ENCODE peak calls at places on chromosomes 1 and 21, in five cellular contexts. V is fibroblast of lung, T is MV-4-11, W is NAMALWA, P is type B pancreatic cell. I is an unnamed sample.

GRCh38 chr1:24643362-24644346 is 552 bp downstream of the SRRM1 start:
- DNase-seq in V (peak), T (peak), W (peak), P (peak), I (peak)

GRCh38 chr21:43375827-43376795 is 50.8 kb downstream of the SIK1 start:
- DNase-seq in V (no peak), T (no peak), W (no peak), P (no peak), I (peak)

GRCh38 chr1:181255270-181255929 is 166.9 kb downstream of the IER5 start:
- DNase-seq in V (peak), T (no peak), W (no peak), P (no peak), I (no peak)

GRCh38 chr1:56268519-56268918 is 310.8 kb downstream of the PLPP3 start:
- DNase-seq in V (no peak), T (no peak), W (no peak), P (no peak), I (no peak)

GRCh38 chr1:58754683-58755467 is 29.0 kb downstream of the JUN start:
- DNase-seq in V (no peak), T (no peak), W (no peak), P (no peak), I (no peak)

GRCh38 chr1:109258481-109259466 is 9.4 kb downstream of the CELSR2 start:
- DNase-seq in V (no peak), T (no peak), W (no peak), P (no peak), I (no peak)

GRCh38 chr1:6025269-6026094 is 20.2 kb upstream of the KCNAB2 start:
- DNase-seq in V (peak), T (peak), W (no peak), P (no peak), I (no peak)

GRCh38 chr1:53015508-53015860 is 46.5 kb upstream of the PODN start:
- DNase-seq in V (no peak), T (no peak), W (no peak), P (no peak), I (peak)

GRCh38 chr1:29860681-29861080 is 624.4 kb downstream of the PTPRU start:
- DNase-seq in V (no peak), T (no peak), W (no peak), P (no peak), I (no peak)

GRCh38 chr1:19414490-19414889 is 70.8 kb downstream of the CAPZB start:
- DNase-seq in V (no peak), T (no peak), W (no peak), P (no peak), I (no peak)

GRCh38 chr21:29343517-29343916 is 44.8 kb downstream of the BACH1 start:
- DNase-seq in V (peak), T (no peak), W (no peak), P (no peak), I (no peak)

GRCh38 chr1:73749996-73750395 is 448.0 kb downstream of the LRRIQ3 start:
- DNase-seq in V (no peak), T (no peak), W (no peak), P (no peak), I (no peak)

GRCh38 chr1:43887748-43888147 is 45.9 kb upstream of the ARTN start:
- DNase-seq in V (peak), T (no peak), W (no peak), P (no peak), I (no peak)

GRCh38 chr1:165629848-165630628 is 996 bp upstream of the MGST3 start:
- DNase-seq in V (no peak), T (no peak), W (peak), P (no peak), I (peak)

GRCh38 chr1:37561794-37562132 is 5.0 kb downstream of the DNALI1 start:
- DNase-seq in V (peak), T (no peak), W (peak), P (no peak), I (peak)